ENCODE peak calls at places on chromosomes 1 and 21, in six cellular contexts. One of them, this sample, is unnamed.

GRCh38 chr1:15939181-15940109 is 36.5 kb downstream of the ZBTB17 start:
- DNase-seq in HCT116: no peak
- DNase-seq in K562: no peak
- DNase-seq in H1: peak
- DNase-seq in SK-N-SH: peak
- DNase-seq in GM12878: no peak
- DNase-seq in this sample: peak

GRCh38 chr1:159881930-159882839 is 17.8 kb downstream of the CFAP45 start:
- DNase-seq in HCT116: peak
- DNase-seq in K562: peak
- DNase-seq in SK-N-SH: peak
- DNase-seq in H1: no peak
- DNase-seq in GM12878: no peak
- DNase-seq in this sample: peak

GRCh38 chr1:36839485-36839884 is 194.8 kb downstream of the GRIK3 start:
- DNase-seq in H1: no peak
- DNase-seq in K562: no peak
- DNase-seq in SK-N-SH: no peak
- DNase-seq in GM12878: no peak
- DNase-seq in HCT116: no peak
- DNase-seq in this sample: no peak

GRCh38 chr1:206925116-206925736 is 3.5 kb upstream of the FCMR start:
- DNase-seq in K562: peak
- DNase-seq in SK-N-SH: no peak
- DNase-seq in HCT116: no peak
- DNase-seq in GM12878: peak
- DNase-seq in H1: no peak
- DNase-seq in this sample: peak

GRCh38 chr1:230301322-230301721 is 124.8 kb downstream of the PGBD5 start:
- DNase-seq in SK-N-SH: no peak
- DNase-seq in K562: no peak
- DNase-seq in GM12878: no peak
- DNase-seq in HCT116: no peak
- DNase-seq in H1: no peak
- DNase-seq in this sample: no peak

GRCh38 chr1:33436557-33437296 is 5.8 kb upstream of the PHC2 start:
- DNase-seq in SK-N-SH: peak
- DNase-seq in K562: peak
- DNase-seq in GM12878: no peak
- DNase-seq in HCT116: peak
- DNase-seq in H1: no peak
- DNase-seq in this sample: no peak

GRCh38 chr1:27672750-27673112 is 739 bp upstream of the IFI6 start:
- DNase-seq in SK-N-SH: no peak
- DNase-seq in HCT116: no peak
- DNase-seq in K562: no peak
- DNase-seq in GM12878: no peak
- DNase-seq in H1: no peak
- DNase-seq in this sample: no peak

GRCh38 chr1:41314781-41315481 is 46.3 kb upstream of the FOXO6 start:
- DNase-seq in HCT116: no peak
- DNase-seq in H1: peak
- DNase-seq in GM12878: no peak
- DNase-seq in K562: no peak
- DNase-seq in SK-N-SH: no peak
- DNase-seq in this sample: no peak

GRCh38 chr21:43847301-43847700 is 17.7 kb upstream of the AGPAT3 start:
- DNase-seq in H1: no peak
- DNase-seq in K562: no peak
- DNase-seq in SK-N-SH: no peak
- DNase-seq in GM12878: no peak
- DNase-seq in HCT116: no peak
- DNase-seq in this sample: no peak

GRCh38 chr1:111798580-111798979 is 42.9 kb downstream of the DDX20 start:
- DNase-seq in GM12878: no peak
- DNase-seq in HCT116: no peak
- DNase-seq in SK-N-SH: no peak
- DNase-seq in H1: no peak
- DNase-seq in K562: no peak
- DNase-seq in this sample: no peak
- TF ChIP-seq JUND in GM12878: no peak
- TF ChIP-seq JUND in HCT116: no peak
- TF ChIP-seq JUND in SK-N-SH: no peak
- TF ChIP-seq JUND in H1: no peak
- TF ChIP-seq JUND in K562: no peak
- TF ChIP-seq JUND in this sample: no peak

GRCh38 chr1:58045094-58045493 is 501.4 kb downstream of the OMA1 start:
- DNase-seq in SK-N-SH: no peak
- DNase-seq in K562: no peak
- DNase-seq in GM12878: no peak
- DNase-seq in H1: no peak
- DNase-seq in HCT116: no peak
- DNase-seq in this sample: no peak

GRCh38 chr1:58041621-58042020 is 504.9 kb downstream of the OMA1 start:
- DNase-seq in HCT116: no peak
- DNase-seq in GM12878: no peak
- DNase-seq in K562: no peak
- DNase-seq in SK-N-SH: no peak
- DNase-seq in H1: no peak
- DNase-seq in this sample: no peak

GRCh38 chr1:58047265-58047858 is 499.2 kb downstream of the OMA1 start:
- DNase-seq in SK-N-SH: peak
- DNase-seq in H1: peak
- DNase-seq in GM12878: no peak
- DNase-seq in HCT116: no peak
- DNase-seq in K562: peak
- DNase-seq in this sample: no peak
- TF ChIP-seq JUND in SK-N-SH: no peak
- TF ChIP-seq JUND in H1: no peak
- TF ChIP-seq JUND in GM12878: no peak
- TF ChIP-seq JUND in HCT116: no peak
- TF ChIP-seq JUND in K562: no peak
- TF ChIP-seq JUND in this sample: no peak

GRCh38 chr1:94755675-94756074 is 64.5 kb upstream of the SLC44A3 start:
- DNase-seq in HCT116: no peak
- DNase-seq in GM12878: no peak
- DNase-seq in H1: no peak
- DNase-seq in SK-N-SH: peak
- DNase-seq in K562: peak
- DNase-seq in this sample: no peak
- TF ChIP-seq JUND in HCT116: no peak
- TF ChIP-seq JUND in GM12878: no peak
- TF ChIP-seq JUND in H1: no peak
- TF ChIP-seq JUND in SK-N-SH: peak
- TF ChIP-seq JUND in K562: no peak
- TF ChIP-seq JUND in this sample: no peak

DNA sequence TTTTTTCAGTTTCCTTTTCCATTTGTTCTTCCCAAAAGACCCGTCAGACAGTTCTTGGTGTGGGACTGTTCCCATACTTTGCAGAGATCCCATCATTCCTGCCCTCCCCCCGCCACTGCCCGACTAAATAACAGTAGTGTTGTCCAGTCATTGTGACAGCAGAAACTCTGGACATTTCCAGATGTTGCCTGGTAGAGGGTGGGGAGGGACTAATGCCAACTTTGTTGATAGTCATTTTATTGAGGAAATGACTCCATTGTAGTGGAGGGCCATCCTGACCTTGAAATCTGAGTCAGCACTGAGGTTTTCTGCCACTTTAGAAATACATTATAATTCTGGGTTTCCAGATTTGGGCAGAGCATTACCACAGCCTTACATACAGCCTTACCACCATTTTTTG is 85.4 kb downstream of the CEP350 start:
- DNase-seq in SK-N-SH: peak
- DNase-seq in GM12878: no peak
- DNase-seq in HCT116: peak
- DNase-seq in K562: no peak
- DNase-seq in H1: no peak
- DNase-seq in this sample: no peak
- TF ChIP-seq JUND in SK-N-SH: no peak
- TF ChIP-seq JUND in GM12878: no peak
- TF ChIP-seq JUND in HCT116: no peak
- TF ChIP-seq JUND in K562: no peak
- TF ChIP-seq JUND in H1: no peak
- TF ChIP-seq JUND in this sample: no peak

GRCh38 chr1:42552636-42553035 is 89.5 kb downstream of the CCDC30 start:
- DNase-seq in SK-N-SH: no peak
- DNase-seq in GM12878: no peak
- DNase-seq in H1: peak
- DNase-seq in HCT116: no peak
- DNase-seq in K562: peak
- DNase-seq in this sample: no peak

DNA sequence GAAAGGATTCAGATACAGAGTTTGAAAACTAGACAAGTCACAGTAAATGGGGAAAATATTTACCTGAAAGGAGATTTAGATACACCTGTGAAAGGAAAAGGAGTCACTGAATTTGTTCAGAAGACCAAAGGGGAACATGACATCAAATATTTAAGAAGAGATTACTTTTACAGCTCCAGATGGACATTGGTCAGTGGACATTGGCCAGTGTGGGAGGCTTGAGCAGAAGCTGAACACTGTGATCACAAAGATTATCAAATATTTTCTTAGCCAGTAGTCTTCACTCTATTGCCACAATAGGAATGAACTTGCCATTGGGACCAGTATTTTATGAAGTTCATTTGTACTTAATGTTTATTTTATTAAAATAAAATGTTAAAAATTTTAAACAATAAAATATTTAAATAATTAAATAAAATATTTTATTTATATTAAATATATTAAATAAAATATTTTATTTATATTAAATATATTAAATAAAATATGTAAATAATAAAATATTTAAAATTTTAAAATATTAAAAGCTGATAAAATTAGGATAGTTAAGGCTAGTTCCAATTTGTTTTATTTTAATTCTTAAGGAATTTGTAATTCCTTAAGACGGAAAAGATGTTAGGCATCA is 94.3 kb downstream of the CCDC30 start:
- DNase-seq in SK-N-SH: no peak
- DNase-seq in K562: no peak
- DNase-seq in H1: no peak
- DNase-seq in HCT116: no peak
- DNase-seq in GM12878: no peak
- DNase-seq in this sample: no peak
- TF ChIP-seq JUND in SK-N-SH: no peak
- TF ChIP-seq JUND in K562: no peak
- TF ChIP-seq JUND in H1: no peak
- TF ChIP-seq JUND in HCT116: no peak
- TF ChIP-seq JUND in GM12878: no peak
- TF ChIP-seq JUND in this sample: no peak

GRCh38 chr1:199015799-199016198 is 377.0 kb downstream of the PTPRC start:
- DNase-seq in SK-N-SH: no peak
- DNase-seq in H1: no peak
- DNase-seq in GM12878: no peak
- DNase-seq in K562: no peak
- DNase-seq in HCT116: no peak
- DNase-seq in this sample: no peak

GRCh38 chr1:199010933-199011332 is 372.1 kb downstream of the PTPRC start:
- DNase-seq in HCT116: no peak
- DNase-seq in SK-N-SH: no peak
- DNase-seq in K562: no peak
- DNase-seq in GM12878: no peak
- DNase-seq in H1: no peak
- DNase-seq in this sample: no peak

GRCh38 chr1:199009447-199009846 is 370.6 kb downstream of the PTPRC start:
- DNase-seq in H1: no peak
- DNase-seq in GM12878: peak
- DNase-seq in HCT116: no peak
- DNase-seq in K562: no peak
- DNase-seq in SK-N-SH: no peak
- DNase-seq in this sample: no peak

GRCh38 chr1:199007423-199007822 is 368.6 kb downstream of the PTPRC start:
- DNase-seq in SK-N-SH: no peak
- DNase-seq in H1: no peak
- DNase-seq in HCT116: no peak
- DNase-seq in GM12878: no peak
- DNase-seq in K562: no peak
- DNase-seq in this sample: no peak

DNA sequence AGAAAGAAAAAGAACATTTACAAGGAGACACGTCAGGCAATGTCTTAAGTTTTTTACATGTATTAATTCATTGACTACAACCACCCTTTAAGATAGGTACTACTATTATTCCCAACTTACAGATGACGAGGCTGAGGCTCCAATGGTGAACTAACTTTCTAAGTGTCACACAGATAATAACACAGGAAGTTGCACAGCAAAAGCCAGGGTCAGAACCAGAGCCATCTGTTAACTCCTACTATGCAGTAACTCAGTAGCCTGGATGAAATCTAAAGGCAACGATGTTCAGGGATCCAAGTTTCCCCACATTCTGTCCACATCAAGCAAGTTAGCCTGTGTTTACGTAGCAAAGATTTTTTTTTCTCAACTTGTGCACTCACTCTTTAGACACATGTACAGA is 371.7 kb downstream of the PTPRC start:
- DNase-seq in HCT116: no peak
- DNase-seq in GM12878: no peak
- DNase-seq in H1: no peak
- DNase-seq in SK-N-SH: no peak
- DNase-seq in K562: no peak
- DNase-seq in this sample: no peak
- TF ChIP-seq JUND in HCT116: no peak
- TF ChIP-seq JUND in GM12878: no peak
- TF ChIP-seq JUND in H1: no peak
- TF ChIP-seq JUND in SK-N-SH: no peak
- TF ChIP-seq JUND in K562: no peak
- TF ChIP-seq JUND in this sample: no peak